ENCODE peak calls at places on chromosomes 2 and 18, in seven cellular contexts. U is GM12865, Q is HCT116, T is fibroblast of lung, H is lower leg skin, D is fibroblast of the aortic adventitia, K is spleen. J is an unnamed sample.

GRCh38 chr2:181786371-181787228 is 104.9 kb upstream of the ITPRID2 start:
- DNase-seq in T (no peak), Q (no peak), H (no peak), U (no peak), D (no peak), K (no peak), J (no peak)

GRCh38 chr2:165293439-165294420 is 54.5 kb downstream of the SCN2A start:
- DNase-seq in D (peak; percentile 97), H (peak; percentile 71), K (no peak), Q (peak; percentile 79), U (peak; percentile 87), T (peak; percentile 90), J (peak; percentile 90)

GRCh38 chr18:33720133-33720532 is 142.1 kb downstream of the ASXL3 start:
- DNase-seq in D (peak; percentile 67), Q (no peak), T (peak; percentile 91), U (no peak), K (no peak), H (no peak), J (peak; percentile 3)

GRCh38 chr18:22985250-22985649 is 52.1 kb downstream of the RBBP8 start:
- DNase-seq in K (no peak), H (no peak), D (no peak), T (no peak), U (no peak), Q (no peak), J (no peak)

GRCh38 chr2:69118609-69119008 is 105.6 kb downstream of the ANTXR1 start:
- DNase-seq in H (no peak), K (no peak), D (peak; percentile 82), Q (no peak), U (no peak), T (peak; percentile 85), J (peak; percentile 85)

GRCh38 chr2:46497726-46498125 is 18.4 kb downstream of the TMEM247 start:
- DNase-seq in K (no peak), T (no peak), D (no peak), Q (no peak), U (no peak), H (no peak), J (no peak)

GRCh38 chr18:7338846-7339245 is 108.0 kb downstream of the LRRC30 start:
- DNase-seq in H (no peak), K (no peak), T (no peak), D (no peak), Q (no peak), U (no peak), J (no peak)

GRCh38 chr2:209431701-209432100 is 7.9 kb downstream of the MAP2 start:
- DNase-seq in D (peak; percentile 86), T (peak; percentile 85), H (peak; percentile 33), Q (no peak), U (no peak), K (no peak), J (peak; percentile 60)

GRCh38 chr2:32825291-32825712 is 121.5 kb upstream of the LTBP1 start:
- DNase-seq in K (no peak), T (peak; percentile 45), Q (no peak), D (peak; percentile 68), H (peak; percentile 31), U (no peak), J (no peak)

GRCh38 chr2:117832332-117832731 is 17.8 kb downstream of the DDX18 start:
- DNase-seq in T (no peak), H (no peak), U (no peak), Q (no peak), D (no peak), K (no peak), J (no peak)

GRCh38 chr2:240407090-240407489 is 28.4 kb upstream of the GPC1 start:
- DNase-seq in H (no peak), Q (no peak), U (no peak), T (no peak), D (no peak), K (no peak), J (no peak)

GRCh38 chr2:239110595-239111048 is 262.7 kb downstream of the TWIST2 start:
- DNase-seq in U (no peak), H (no peak), T (no peak), D (peak; percentile 30), Q (no peak), K (no peak), J (no peak)

GRCh38 chr2:220147186-220147585 is 519.8 kb downstream of the SLC4A3 start:
- DNase-seq in U (no peak), K (no peak), H (no peak), T (peak; percentile 92), D (peak; percentile 73), Q (no peak), J (peak; percentile 80)

GRCh38 chr2:3594493-3595281 is at the start of gene COLEC11:
- DNase-seq in U (no peak), Q (no peak), T (peak; percentile 31), K (peak; percentile 83), H (no peak), D (no peak), J (peak; percentile 22)

GRCh38 chr18:31819106-31819924 is 58.6 kb upstream of the SLC25A52 start:
- DNase-seq in U (peak; percentile 64), D (peak; percentile 69), T (peak; percentile 27), Q (peak; percentile 39), K (no peak), H (no peak), J (peak; percentile 49)

GRCh38 chr18:47898055-47898454 is 32.4 kb downstream of the SMAD2 start:
- DNase-seq in D (peak; percentile 13), H (no peak), Q (no peak), K (no peak), U (no peak), T (no peak), J (peak; percentile 12)

GRCh38 chr18:48319796-48320638 is 89.2 kb downstream of the ZBTB7C start:
- DNase-seq in T (peak; percentile 67), K (no peak), Q (no peak), H (no peak), U (no peak), D (peak; percentile 46), J (peak; percentile 17)

GRCh38 chr18:59272971-59273935 is at the start of gene RAX:
- DNase-seq in H (no peak), D (no peak), T (no peak), K (peak; percentile 72), U (no peak), Q (no peak), J (no peak)

GRCh38 chr2:145764631-145765030 is 1244.7 kb upstream of the ZEB2 start:
- DNase-seq in H (no peak), T (no peak), D (no peak), U (no peak), K (no peak), Q (no peak), J (peak; percentile 26)

GRCh38 chr2:126220336-126220735 is 435.6 kb upstream of the GYPC start:
- DNase-seq in T (peak; percentile 7), H (no peak), Q (no peak), D (no peak), K (no peak), U (no peak), J (no peak)

GRCh38 chr18:36153203-36153602 is 23.5 kb downstream of the ELP2 start:
- DNase-seq in D (peak; percentile 90), K (no peak), U (no peak), T (peak; percentile 99), Q (no peak), H (no peak), J (peak; percentile 96)

GRCh38 chr2:85071096-85071495 is 62.1 kb upstream of the TCF7L1 start:
- DNase-seq in H (no peak), D (peak; percentile 30), T (peak; percentile 63), Q (no peak), U (no peak), K (no peak), J (peak; percentile 36)

GRCh38 chr2:221549143-221549542 is 23.0 kb downstream of the EPHA4 start:
- DNase-seq in D (no peak), Q (no peak), U (peak; percentile 9), K (no peak), H (no peak), T (peak; percentile 71), J (peak; percentile 73)

GRCh38 chr2:241064802-241065354 is 37.2 kb downstream of the MTERF4 start:
- DNase-seq in T (no peak), H (no peak), D (no peak), U (no peak), K (no peak), Q (no peak), J (no peak)

GRCh38 chr2:72983500-72984039 is 66.3 kb downstream of the EMX1 start:
- DNase-seq in Q (no peak), H (no peak), D (no peak), U (no peak), T (no peak), K (peak; percentile 71), J (no peak)

GRCh38 chr2:16625759-16626158 is 39.9 kb downstream of the CYRIA start:
- DNase-seq in U (peak; percentile 71), H (no peak), Q (no peak), T (no peak), D (no peak), K (no peak), J (no peak)

DNA sequence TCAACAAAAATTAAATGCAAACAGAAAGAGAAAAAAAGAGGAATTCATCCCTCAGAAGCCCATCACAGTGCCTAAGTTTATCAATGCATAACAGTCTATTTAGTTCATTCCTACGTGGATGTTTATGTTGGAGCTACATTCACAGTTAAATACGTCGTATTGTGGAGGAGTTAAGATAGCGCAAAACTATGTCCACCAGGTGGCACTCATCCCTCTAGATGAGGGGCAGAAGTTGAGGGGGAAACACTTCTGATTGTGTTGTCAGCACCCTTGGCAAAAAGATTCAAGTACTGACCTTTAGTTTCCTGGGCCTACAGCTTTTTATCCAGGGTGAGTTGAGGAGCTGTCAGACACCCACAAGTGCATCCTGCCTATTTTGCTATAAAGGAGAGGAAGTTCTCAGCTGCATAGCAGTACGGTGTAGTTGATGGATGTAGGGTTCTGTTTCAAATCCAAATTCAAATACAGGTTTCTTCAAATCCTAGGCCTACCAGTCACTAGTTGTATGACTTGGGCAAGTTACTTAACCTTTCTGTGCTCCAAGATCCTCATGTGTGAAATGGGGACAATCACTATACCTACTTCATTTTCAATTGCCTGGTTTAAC is 26.8 kb upstream of the MYO1B start:
- DNase-seq in T (peak; percentile 83), Q (peak; percentile 67), K (no peak), U (peak; percentile 63), H (no peak), D (peak; percentile 71), J (peak; percentile 71)
- TF ChIP-seq CTCF in T (peak; percentile 76), Q (peak; percentile 73), K (peak; percentile 74), U (peak; percentile 54), H (no peak), D (peak; percentile 50), J (peak; percentile 69)

GRCh38 chr2:218871345-218872302 is 9.0 kb upstream of the WNT10A start:
- DNase-seq in T (no peak), U (no peak), D (no peak), H (no peak), K (peak; percentile 85), Q (no peak), J (no peak)
- H3K4me3 ChIP-seq in T (no peak overlapping the region), U (peak overlapping the region; percentile 32), D (no peak overlapping the region), H (no peak overlapping the region), K (peak overlapping the region; percentile 38), Q (no peak overlapping the region), J (no peak overlapping the region)

DNA sequence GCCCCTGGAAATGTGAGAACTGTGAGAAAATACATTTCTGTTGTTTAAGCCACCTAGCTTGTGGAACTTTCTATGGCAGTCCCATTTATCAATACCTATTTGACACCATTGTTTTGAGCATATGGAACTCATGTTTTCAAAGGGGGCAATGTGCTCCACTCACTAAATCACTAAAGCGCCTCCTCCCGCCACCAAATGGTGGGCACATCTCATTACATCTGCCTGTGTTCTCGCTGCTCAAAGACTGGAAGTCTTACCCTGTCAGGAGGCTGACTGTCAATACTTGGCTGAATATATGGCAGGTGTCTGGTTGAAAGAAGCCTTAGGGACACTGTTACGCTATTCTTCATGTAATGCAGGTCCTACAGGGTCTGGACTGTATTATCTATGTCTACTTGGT is 767.7 kb downstream of the TSN start:
- DNase-seq in D (no peak), T (no peak), Q (no peak), H (no peak), K (no peak), U (no peak), J (no peak)
- TF ChIP-seq CTCF in D (no peak), T (no peak), Q (no peak), H (no peak), K (no peak), U (no peak), J (no peak)

GRCh38 chr2:75173746-75174145 is 25.6 kb downstream of the TACR1 start:
- DNase-seq in K (no peak), Q (no peak), D (no peak), T (no peak), U (no peak), H (no peak), J (no peak)
- H3K4me3 ChIP-seq in K (no peak overlapping the region), Q (no peak overlapping the region), D (no peak overlapping the region), T (no peak overlapping the region), U (no peak overlapping the region), H (no peak overlapping the region), J (no peak overlapping the region)

J was measured in AG10803.